ENCODE peak calls at places on chromosomes 4 and X, in six cellular contexts. T is body of pancreas, B is mammary epithelial cell, V is pancreas, C is fibroblast of pulmonary artery, Y is fibroblast of villous mesenchyme. D is an unnamed sample.

GRCh38 chrX:39576081-39576701 is 521.6 kb downstream of the BCOR start:
- DNase-seq in B (no peak), C (no peak), T (no peak), Y (no peak), V (no peak), D (no peak)

GRCh38 chr4:181659202-181659601 is 584.0 kb upstream of the TENM3 start:
- DNase-seq in C (peak), B (no peak), Y (peak), V (no peak), T (no peak), D (peak)

GRCh38 chrX:109840585-109840984 is 107.5 kb upstream of the ACSL4 start:
- DNase-seq in Y (peak), T (no peak), C (peak), V (peak), B (peak), D (peak)

GRCh38 chrX:44874481-44875184 is 1.6 kb downstream of the KDM6A start:
- DNase-seq in T (no peak), C (peak), Y (peak), V (peak), B (peak), D (peak)

GRCh38 chrX:66001596-66001995 is 38.3 kb downstream of the VSIG4 start:
- DNase-seq in B (no peak), Y (no peak), C (no peak), V (no peak), T (no peak), D (no peak)

GRCh38 chrX:31459361-31459760 is 387.5 kb upstream of the FTHL17 start:
- DNase-seq in C (peak), Y (peak), B (no peak), V (no peak), T (no peak), D (peak)

GRCh38 chr4:71634364-71634763 is 149.5 kb downstream of the GC start:
- DNase-seq in V (no peak), C (no peak), Y (no peak), B (no peak), T (no peak), D (no peak)

GRCh38 chr4:122285285-122285684 is 93.5 kb upstream of the ADAD1 start:
- DNase-seq in B (peak), T (no peak), V (no peak), Y (no peak), C (peak), D (peak)

GRCh38 chr4:128358231-128358902 is 70.8 kb upstream of the PGRMC2 start:
- DNase-seq in B (no peak), Y (peak), V (no peak), T (peak), C (peak), D (peak)

GRCh38 chr4:2501034-2501594 is 32.2 kb downstream of the RNF4 start:
- DNase-seq in Y (no peak), T (no peak), V (no peak), B (no peak), C (no peak), D (no peak)

GRCh38 chr4:45453258-45453841 is 670.5 kb downstream of the GABRG1 start:
- DNase-seq in T (no peak), C (peak), V (no peak), Y (peak), B (peak), D (peak)

GRCh38 chrX:23699636-23700194 is 32.4 kb downstream of the PRDX4 start:
- DNase-seq in V (no peak), Y (peak), T (no peak), B (no peak), C (peak), D (no peak)

GRCh38 chrX:111259559-111259958 is 10.7 kb downstream of the CAPN6 start:
- DNase-seq in V (no peak), T (no peak), B (no peak), C (no peak), Y (no peak), D (no peak)

GRCh38 chr4:17385403-17385802 is 126.5 kb downstream of the QDPR start:
- DNase-seq in Y (peak), T (no peak), V (no peak), B (peak), C (peak), D (peak)

GRCh38 chrX:16862829-16863228 is 7.3 kb downstream of the RBBP7 start:
- DNase-seq in V (no peak), B (no peak), T (no peak), Y (no peak), C (no peak), D (no peak)

GRCh38 chrX:132740316-132741123 is 217.9 kb downstream of the HS6ST2 start:
- DNase-seq in B (no peak), C (peak), V (no peak), Y (no peak), T (no peak), D (no peak)

GRCh38 chr4:153083447-153083921 is 120.8 kb upstream of the TRIM2 start:
- DNase-seq in T (peak), V (peak), B (peak), C (peak), Y (peak), D (peak)
- TF ChIP-seq CTCF in T (peak), V (peak), B (peak), C (peak), Y (peak), D (peak)

GRCh38 chrX:26631385-26631784 is 415.4 kb downstream of the MAGEB5 start:
- DNase-seq in V (no peak), T (no peak), B (no peak), Y (no peak), C (no peak), D (no peak)
- H3K4me3 ChIP-seq in V (no peak), T (no peak), B (no peak), Y (no peak), C (no peak), D (no peak)

GRCh38 chrX:427812-428725 is 41.4 kb upstream of the PPP2R3B start:
- DNase-seq in T (no peak), C (peak), Y (no peak), V (no peak), B (no peak), D (peak)
- TF ChIP-seq CTCF in T (no peak), C (no peak), Y (no peak), V (no peak), B (no peak), D (peak)

GRCh38 chr4:10033191-10033881 is 12.0 kb upstream of the SLC2A9 start:
- DNase-seq in Y (peak), T (no peak), C (peak), B (no peak), V (no peak), D (peak)

GRCh38 chr4:10031663-10032590 is 10.6 kb upstream of the SLC2A9 start:
- DNase-seq in Y (peak), V (no peak), C (peak), B (no peak), T (no peak), D (no peak)

GRCh38 chr4:10030946-10031662 is 9.8 kb upstream of the SLC2A9 start:
- DNase-seq in T (no peak), Y (no peak), C (no peak), B (no peak), V (no peak), D (no peak)

GRCh38 chr4:10034136-10034535 is 12.8 kb upstream of the SLC2A9 start:
- DNase-seq in C (no peak), Y (no peak), V (no peak), B (no peak), T (no peak), D (no peak)

GRCh38 chr4:10032625-10033024 is 11.3 kb upstream of the SLC2A9 start:
- DNase-seq in B (peak), Y (peak), V (no peak), C (peak), T (peak), D (peak)
- H3K4me3 ChIP-seq in B (no peak), Y (no peak), V (no peak), C (no peak), T (no peak), D (no peak)

D was measured in AG10803.